ENCODE peak calls at places on chromosomes 2 and 18, in six cellular contexts. One of them, this sample, is unnamed.

GRCh38 chr2:70596739-70597138 is 43.1 kb upstream of the TGFA start:
- DNase-seq in stimulated activated CD8-positive, alpha-beta memory T cell treated with anti-CD3 and anti-CD28 coated beads, Interleukin-2, amount 100 ng/mL, for 1 hour: no peak
- DNase-seq in NCI-H1417: no peak
- DNase-seq in AG08396: no peak
- DNase-seq in activated CD4-positive, alpha-beta T cell treated with anti-CD3 and anti-CD28 coated beads for 48 hours: no peak
- DNase-seq in lung: no peak
- DNase-seq in this sample: no peak

GRCh38 chr2:230161180-230161579 is 58.6 kb downstream of the SP110 start:
- DNase-seq in stimulated activated CD8-positive, alpha-beta memory T cell treated with anti-CD3 and anti-CD28 coated beads, Interleukin-2, amount 100 ng/mL, for 1 hour: no peak
- DNase-seq in NCI-H1417: no peak
- DNase-seq in AG08396: no peak
- DNase-seq in activated CD4-positive, alpha-beta T cell treated with anti-CD3 and anti-CD28 coated beads for 48 hours: no peak
- DNase-seq in lung: no peak
- DNase-seq in this sample: no peak

GRCh38 chr18:55113800-55114199 is 154.5 kb upstream of the CCDC68 start:
- DNase-seq in stimulated activated CD8-positive, alpha-beta memory T cell treated with anti-CD3 and anti-CD28 coated beads, Interleukin-2, amount 100 ng/mL, for 1 hour: no peak
- DNase-seq in NCI-H1417: no peak
- DNase-seq in AG08396: no peak
- DNase-seq in activated CD4-positive, alpha-beta T cell treated with anti-CD3 and anti-CD28 coated beads for 48 hours: no peak
- DNase-seq in lung: no peak
- DNase-seq in this sample: no peak

GRCh38 chr18:3294435-3295080 is 32.6 kb downstream of the MYL12B start:
- DNase-seq in stimulated activated CD8-positive, alpha-beta memory T cell treated with anti-CD3 and anti-CD28 coated beads, Interleukin-2, amount 100 ng/mL, for 1 hour: no peak
- DNase-seq in NCI-H1417: peak; percentile 28
- DNase-seq in AG08396: no peak
- DNase-seq in activated CD4-positive, alpha-beta T cell treated with anti-CD3 and anti-CD28 coated beads for 48 hours: no peak
- DNase-seq in lung: no peak
- DNase-seq in this sample: no peak

GRCh38 chr2:12665334-12665733 is 51.4 kb upstream of the TRIB2 start:
- DNase-seq in stimulated activated CD8-positive, alpha-beta memory T cell treated with anti-CD3 and anti-CD28 coated beads, Interleukin-2, amount 100 ng/mL, for 1 hour: no peak
- DNase-seq in NCI-H1417: no peak
- DNase-seq in AG08396: no peak
- DNase-seq in activated CD4-positive, alpha-beta T cell treated with anti-CD3 and anti-CD28 coated beads for 48 hours: no peak
- DNase-seq in lung: no peak
- DNase-seq in this sample: no peak

GRCh38 chr18:58213445-58213844 is 169.4 kb downstream of the NEDD4L start:
- DNase-seq in stimulated activated CD8-positive, alpha-beta memory T cell treated with anti-CD3 and anti-CD28 coated beads, Interleukin-2, amount 100 ng/mL, for 1 hour: no peak
- DNase-seq in NCI-H1417: no peak
- DNase-seq in AG08396: peak; percentile 72
- DNase-seq in activated CD4-positive, alpha-beta T cell treated with anti-CD3 and anti-CD28 coated beads for 48 hours: no peak
- DNase-seq in lung: no peak
- DNase-seq in this sample: no peak

GRCh38 chr2:172813314-172813888 is 77.8 kb downstream of the RAPGEF4 start:
- DNase-seq in stimulated activated CD8-positive, alpha-beta memory T cell treated with anti-CD3 and anti-CD28 coated beads, Interleukin-2, amount 100 ng/mL, for 1 hour: no peak
- DNase-seq in NCI-H1417: no peak
- DNase-seq in AG08396: peak; percentile 19
- DNase-seq in activated CD4-positive, alpha-beta T cell treated with anti-CD3 and anti-CD28 coated beads for 48 hours: no peak
- DNase-seq in lung: no peak
- DNase-seq in this sample: no peak

GRCh38 chr18:76397631-76398030 is 97.4 kb downstream of the ZNF516 start:
- DNase-seq in stimulated activated CD8-positive, alpha-beta memory T cell treated with anti-CD3 and anti-CD28 coated beads, Interleukin-2, amount 100 ng/mL, for 1 hour: no peak
- DNase-seq in NCI-H1417: no peak
- DNase-seq in AG08396: no peak
- DNase-seq in activated CD4-positive, alpha-beta T cell treated with anti-CD3 and anti-CD28 coated beads for 48 hours: no peak
- DNase-seq in lung: no peak
- DNase-seq in this sample: no peak

GRCh38 chr18:61833387-61833786 is 59.4 kb downstream of the RNF152 start:
- DNase-seq in stimulated activated CD8-positive, alpha-beta memory T cell treated with anti-CD3 and anti-CD28 coated beads, Interleukin-2, amount 100 ng/mL, for 1 hour: no peak
- DNase-seq in NCI-H1417: no peak
- DNase-seq in AG08396: peak; percentile 29
- DNase-seq in activated CD4-positive, alpha-beta T cell treated with anti-CD3 and anti-CD28 coated beads for 48 hours: no peak
- DNase-seq in lung: no peak
- DNase-seq in this sample: no peak

GRCh38 chr2:197914778-197915177 is 110.4 kb downstream of the PLCL1 start:
- DNase-seq in stimulated activated CD8-positive, alpha-beta memory T cell treated with anti-CD3 and anti-CD28 coated beads, Interleukin-2, amount 100 ng/mL, for 1 hour: no peak
- DNase-seq in NCI-H1417: no peak
- DNase-seq in AG08396: no peak
- DNase-seq in activated CD4-positive, alpha-beta T cell treated with anti-CD3 and anti-CD28 coated beads for 48 hours: no peak
- DNase-seq in lung: no peak
- DNase-seq in this sample: no peak

GRCh38 chr18:35533916-35534315 is 36.2 kb upstream of the INO80C start:
- DNase-seq in stimulated activated CD8-positive, alpha-beta memory T cell treated with anti-CD3 and anti-CD28 coated beads, Interleukin-2, amount 100 ng/mL, for 1 hour: no peak
- DNase-seq in NCI-H1417: no peak
- DNase-seq in AG08396: no peak
- DNase-seq in activated CD4-positive, alpha-beta T cell treated with anti-CD3 and anti-CD28 coated beads for 48 hours: no peak
- DNase-seq in lung: no peak
- DNase-seq in this sample: no peak

GRCh38 chr2:65199891-65200290 is 27.7 kb upstream of the ACTR2 start:
- DNase-seq in stimulated activated CD8-positive, alpha-beta memory T cell treated with anti-CD3 and anti-CD28 coated beads, Interleukin-2, amount 100 ng/mL, for 1 hour: no peak
- DNase-seq in NCI-H1417: no peak
- DNase-seq in AG08396: peak; percentile 52
- DNase-seq in activated CD4-positive, alpha-beta T cell treated with anti-CD3 and anti-CD28 coated beads for 48 hours: no peak
- DNase-seq in lung: no peak
- DNase-seq in this sample: no peak

GRCh38 chr2:101790856-101791255 is 93.3 kb downstream of the MAP4K4 start:
- DNase-seq in stimulated activated CD8-positive, alpha-beta memory T cell treated with anti-CD3 and anti-CD28 coated beads, Interleukin-2, amount 100 ng/mL, for 1 hour: no peak
- DNase-seq in NCI-H1417: no peak
- DNase-seq in AG08396: peak; percentile 36
- DNase-seq in activated CD4-positive, alpha-beta T cell treated with anti-CD3 and anti-CD28 coated beads for 48 hours: no peak
- DNase-seq in lung: no peak
- DNase-seq in this sample: no peak

GRCh38 chr18:57856128-57856527 is 53.0 kb upstream of the ATP8B1 start:
- DNase-seq in stimulated activated CD8-positive, alpha-beta memory T cell treated with anti-CD3 and anti-CD28 coated beads, Interleukin-2, amount 100 ng/mL, for 1 hour: no peak
- DNase-seq in NCI-H1417: no peak
- DNase-seq in AG08396: no peak
- DNase-seq in activated CD4-positive, alpha-beta T cell treated with anti-CD3 and anti-CD28 coated beads for 48 hours: no peak
- DNase-seq in lung: no peak
- DNase-seq in this sample: no peak

GRCh38 chr2:181371195-181371594 is 86.0 kb upstream of the ITGA4 start:
- DNase-seq in stimulated activated CD8-positive, alpha-beta memory T cell treated with anti-CD3 and anti-CD28 coated beads, Interleukin-2, amount 100 ng/mL, for 1 hour: no peak
- DNase-seq in NCI-H1417: no peak
- DNase-seq in AG08396: no peak
- DNase-seq in activated CD4-positive, alpha-beta T cell treated with anti-CD3 and anti-CD28 coated beads for 48 hours: no peak
- DNase-seq in lung: no peak
- DNase-seq in this sample: no peak

GRCh38 chr2:14712091-14712490 is 79.6 kb downstream of the LRATD1 start:
- DNase-seq in stimulated activated CD8-positive, alpha-beta memory T cell treated with anti-CD3 and anti-CD28 coated beads, Interleukin-2, amount 100 ng/mL, for 1 hour: no peak
- DNase-seq in NCI-H1417: no peak
- DNase-seq in AG08396: no peak
- DNase-seq in activated CD4-positive, alpha-beta T cell treated with anti-CD3 and anti-CD28 coated beads for 48 hours: no peak
- DNase-seq in lung: no peak
- DNase-seq in this sample: no peak

GRCh38 chr2:227826019-227826521 is 12.4 kb downstream of the CCL20 start:
- DNase-seq in stimulated activated CD8-positive, alpha-beta memory T cell treated with anti-CD3 and anti-CD28 coated beads, Interleukin-2, amount 100 ng/mL, for 1 hour: no peak
- DNase-seq in NCI-H1417: no peak
- DNase-seq in AG08396: no peak
- DNase-seq in activated CD4-positive, alpha-beta T cell treated with anti-CD3 and anti-CD28 coated beads for 48 hours: no peak
- DNase-seq in lung: no peak
- DNase-seq in this sample: no peak

GRCh38 chr2:183034806-183035205 is 3.5 kb downstream of the NCKAP1 start:
- DNase-seq in stimulated activated CD8-positive, alpha-beta memory T cell treated with anti-CD3 and anti-CD28 coated beads, Interleukin-2, amount 100 ng/mL, for 1 hour: no peak
- DNase-seq in NCI-H1417: no peak
- DNase-seq in AG08396: no peak
- DNase-seq in activated CD4-positive, alpha-beta T cell treated with anti-CD3 and anti-CD28 coated beads for 48 hours: no peak
- DNase-seq in lung: no peak
- DNase-seq in this sample: no peak

GRCh38 chr2:60554649-60555065 is 1.2 kb upstream of the BCL11A start:
- DNase-seq in stimulated activated CD8-positive, alpha-beta memory T cell treated with anti-CD3 and anti-CD28 coated beads, Interleukin-2, amount 100 ng/mL, for 1 hour: no peak
- DNase-seq in NCI-H1417: peak; percentile 62
- DNase-seq in AG08396: no peak
- DNase-seq in activated CD4-positive, alpha-beta T cell treated with anti-CD3 and anti-CD28 coated beads for 48 hours: no peak
- DNase-seq in lung: no peak
- DNase-seq in this sample: no peak

GRCh38 chr2:30730736-30731135 is 76.5 kb downstream of the CAPN13 start:
- DNase-seq in stimulated activated CD8-positive, alpha-beta memory T cell treated with anti-CD3 and anti-CD28 coated beads, Interleukin-2, amount 100 ng/mL, for 1 hour: no peak
- DNase-seq in NCI-H1417: no peak
- DNase-seq in AG08396: no peak
- DNase-seq in activated CD4-positive, alpha-beta T cell treated with anti-CD3 and anti-CD28 coated beads for 48 hours: no peak
- DNase-seq in lung: no peak
- DNase-seq in this sample: no peak

GRCh38 chr2:10831387-10831985 is 18.9 kb upstream of the PDIA6 start:
- DNase-seq in stimulated activated CD8-positive, alpha-beta memory T cell treated with anti-CD3 and anti-CD28 coated beads, Interleukin-2, amount 100 ng/mL, for 1 hour: no peak
- DNase-seq in NCI-H1417: peak; percentile 33
- DNase-seq in AG08396: no peak
- DNase-seq in activated CD4-positive, alpha-beta T cell treated with anti-CD3 and anti-CD28 coated beads for 48 hours: no peak
- DNase-seq in lung: no peak
- DNase-seq in this sample: no peak

GRCh38 chr2:53670351-53670750 is 97.3 kb upstream of the CHAC2 start:
- DNase-seq in stimulated activated CD8-positive, alpha-beta memory T cell treated with anti-CD3 and anti-CD28 coated beads, Interleukin-2, amount 100 ng/mL, for 1 hour: no peak
- DNase-seq in NCI-H1417: no peak
- DNase-seq in AG08396: no peak
- DNase-seq in activated CD4-positive, alpha-beta T cell treated with anti-CD3 and anti-CD28 coated beads for 48 hours: no peak
- DNase-seq in lung: no peak
- DNase-seq in this sample: no peak

GRCh38 chr2:238694136-238694755 is 153.6 kb upstream of the TWIST2 start:
- DNase-seq in stimulated activated CD8-positive, alpha-beta memory T cell treated with anti-CD3 and anti-CD28 coated beads, Interleukin-2, amount 100 ng/mL, for 1 hour: no peak
- DNase-seq in NCI-H1417: no peak
- DNase-seq in AG08396: no peak
- DNase-seq in activated CD4-positive, alpha-beta T cell treated with anti-CD3 and anti-CD28 coated beads for 48 hours: no peak
- DNase-seq in lung: no peak
- DNase-seq in this sample: no peak

This sample was measured in T-helper 2 cell.